ENCODE peak calls at places on chromosomes 16 and 17, in six cellular contexts. T is breast epithelium, O is esophagus squamous epithelium, G is AG04449, S is PC-9, E is endothelial cell. V is an unnamed sample.

GRCh38 chr16:66291833-66292232 is 74.7 kb upstream of the CDH5 start:
- DNase-seq in T (no peak), O (no peak), G (no peak), S (no peak), E (no peak), V (no peak)

GRCh38 chr17:6636616-6637457 is 3.7 kb downstream of the KIAA0753 start:
- DNase-seq in T (no peak), O (no peak), G (no peak), S (no peak), E (no peak), V (no peak)

GRCh38 chr16:66515543-66516171 is 34.3 kb downstream of the TK2 start:
- DNase-seq in T (no peak), O (no peak), G (no peak), S (no peak), E (peak; percentile 31), V (no peak)

GRCh38 chr17:44966348-44967025 is 1.6 kb downstream of the C1QL1 start:
- DNase-seq in T (no peak), O (no peak), G (no peak), S (no peak), E (no peak), V (no peak)

GRCh38 chr16:82639666-82640336 is 13.0 kb downstream of the CDH13 start:
- DNase-seq in T (no peak), O (no peak), G (no peak), S (no peak), E (peak; percentile 76), V (peak; percentile 84)

GRCh38 chr17:39229274-39229913 is 3.6 kb upstream of the STAC2 start:
- DNase-seq in T (no peak), O (no peak), G (no peak), S (peak; percentile 60), E (no peak), V (no peak)

GRCh38 chr17:81565231-81565630 is 13.1 kb upstream of the FAAP100 start:
- DNase-seq in T (no peak), O (no peak), G (no peak), S (no peak), E (no peak), V (no peak)

GRCh38 chr17:81020767-81021497 is 14.0 kb upstream of the BAIAP2 start:
- DNase-seq in T (no peak), O (no peak), G (no peak), S (no peak), E (no peak), V (no peak)

GRCh38 chr16:24729243-24729966 is at the start of gene TNRC6A:
- DNase-seq in T (peak; percentile 86), O (peak; percentile 24), G (peak; percentile 26), S (peak; percentile 77), E (peak; percentile 82), V (peak; percentile 89)

GRCh38 chr17:50903604-50904521 is 37.7 kb upstream of the TOB1 start:
- DNase-seq in T (no peak), O (no peak), G (no peak), S (peak; percentile 61), E (no peak), V (no peak)

GRCh38 chr17:77742579-77742978 is 215.9 kb upstream of the TNRC6C start:
- DNase-seq in T (no peak), O (no peak), G (no peak), S (no peak), E (no peak), V (no peak)

GRCh38 chr17:72656114-72656763 is 436.2 kb downstream of the SLC39A11 start:
- DNase-seq in T (no peak), O (no peak), G (no peak), S (no peak), E (no peak), V (no peak)

GRCh38 chr17:72660274-72661092 is 432.0 kb downstream of the SLC39A11 start:
- DNase-seq in T (no peak), O (no peak), G (no peak), S (no peak), E (no peak), V (no peak)

GRCh38 chr17:72658675-72659074 is 433.8 kb downstream of the SLC39A11 start:
- DNase-seq in T (no peak), O (no peak), G (no peak), S (no peak), E (no peak), V (no peak)

GRCh38 chr17:72659811-72660210 is 432.7 kb downstream of the SLC39A11 start:
- DNase-seq in T (no peak), O (no peak), G (no peak), S (no peak), E (no peak), V (no peak)

GRCh38 chr17:72657467-72658317 is 434.8 kb downstream of the SLC39A11 start:
- DNase-seq in T (no peak), O (no peak), G (no peak), S (no peak), E (no peak), V (peak; percentile 26)
- TF ChIP-seq CTCF in T (no peak), O (no peak), G (no peak), S (peak; percentile 34), E (no peak), V (no peak)

GRCh38 chr17:2401426-2402221 is 764 bp upstream of the MNT start:
- DNase-seq in T (peak; percentile 100), O (peak; percentile 98), G (peak; percentile 97), S (peak; percentile 97), E (peak; percentile 99), V (peak; percentile 100)
- TF ChIP-seq CTCF in T (peak; percentile 16), O (no peak), G (no peak), S (no peak), E (no peak), V (no peak)

GRCh38 chr16:48913384-48913783 is 303.4 kb upstream of the N4BP1 start:
- DNase-seq in T (no peak), O (no peak), G (no peak), S (no peak), E (no peak), V (no peak)

GRCh38 chr16:48912360-48912759 is 302.4 kb upstream of the N4BP1 start:
- DNase-seq in T (no peak), O (no peak), G (no peak), S (no peak), E (peak; percentile 10), V (no peak)

GRCh38 chr16:48910214-48910613 is 300.2 kb upstream of the N4BP1 start:
- DNase-seq in T (no peak), O (no peak), G (no peak), S (no peak), E (no peak), V (no peak)

GRCh38 chr16:48914070-48914469 is 304.1 kb upstream of the N4BP1 start:
- DNase-seq in T (no peak), O (no peak), G (no peak), S (no peak), E (peak; percentile 30), V (no peak)

GRCh38 chr16:48911700-48912099 is 301.7 kb upstream of the N4BP1 start:
- DNase-seq in T (no peak), O (no peak), G (no peak), S (no peak), E (no peak), V (no peak)
- TF ChIP-seq CTCF in T (no peak), O (no peak), G (peak; percentile 22), S (no peak), E (no peak), V (no peak)

GRCh38 chr16:48029768-48030167 is 126.0 kb downstream of the ABCC12 start:
- DNase-seq in T (no peak), O (no peak), G (no peak), S (no peak), E (no peak), V (no peak)
- TF ChIP-seq CTCF in T (no peak), O (no peak), G (peak; percentile 34), S (no peak), E (no peak), V (no peak)

DNA sequence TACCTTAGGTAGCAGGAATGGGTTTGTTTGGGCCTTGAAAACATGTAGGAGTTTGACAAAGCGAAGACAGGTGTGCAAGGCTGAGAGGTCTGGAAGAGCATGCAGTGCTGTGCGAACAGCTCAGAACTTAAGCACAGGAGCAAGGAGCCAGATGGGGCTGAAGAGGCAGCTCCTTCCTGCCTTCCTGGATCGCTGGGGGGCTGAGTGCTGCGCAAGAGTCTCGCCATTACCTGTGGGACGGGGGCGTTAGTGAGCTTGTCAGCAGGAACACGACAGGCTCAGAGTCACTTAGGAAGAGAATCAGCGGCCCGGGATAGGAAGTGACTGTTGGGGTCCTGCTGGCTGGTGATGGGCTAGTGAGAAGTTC is 464 bp upstream of the MRM1 start:
- DNase-seq in T (no peak), O (no peak), G (no peak), S (no peak), E (no peak), V (no peak)
- TF ChIP-seq CTCF in T (no peak), O (no peak), G (no peak), S (no peak), E (no peak), V (peak; percentile 9)

GRCh38 chr16:89334988-89335802 is 117.7 kb downstream of the ZNF778 start:
- DNase-seq in T (no peak), O (no peak), G (no peak), S (no peak), E (no peak), V (no peak)
- TF ChIP-seq CTCF in T (no peak), O (no peak), G (peak; percentile 7), S (no peak), E (no peak), V (no peak)

GRCh38 chr17:3815925-3816324 is 14.9 kb upstream of the ITGAE start:
- DNase-seq in T (no peak), O (no peak), G (no peak), S (no peak), E (no peak), V (no peak)

GRCh38 chr17:3812771-3813170 is 11.8 kb upstream of the ITGAE start:
- DNase-seq in T (no peak), O (no peak), G (no peak), S (no peak), E (no peak), V (peak; percentile 40)

GRCh38 chr17:3813171-3813570 is 12.2 kb upstream of the ITGAE start:
- DNase-seq in T (no peak), O (no peak), G (no peak), S (no peak), E (no peak), V (no peak)

GRCh38 chr17:3814361-3814760 is 13.4 kb upstream of the ITGAE start:
- DNase-seq in T (no peak), O (no peak), G (no peak), S (no peak), E (no peak), V (no peak)

DNA sequence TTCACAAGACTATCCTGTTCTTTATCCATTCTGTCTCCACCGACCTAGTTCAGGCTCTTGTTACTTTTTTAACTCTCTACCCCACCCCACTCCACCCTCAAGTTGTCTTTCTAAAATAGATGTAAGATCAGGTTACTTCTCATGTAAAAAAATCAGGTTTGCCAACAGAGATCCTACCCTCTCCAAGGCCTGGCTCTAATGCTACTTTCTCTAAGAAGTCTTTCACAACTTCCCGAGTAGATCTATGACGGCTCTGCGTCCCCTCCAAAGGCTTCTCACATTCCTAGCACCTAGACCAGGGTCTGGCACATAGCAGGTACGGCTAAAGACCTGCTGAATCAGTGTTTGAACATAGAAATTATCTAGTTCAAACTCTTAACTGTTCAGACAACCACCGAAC is 14.1 kb upstream of the ITGAE start:
- DNase-seq in T (no peak), O (no peak), G (no peak), S (no peak), E (no peak), V (no peak)
- TF ChIP-seq CTCF in T (no peak), O (no peak), G (no peak), S (no peak), E (no peak), V (no peak)

V was measured in Caco-2.